ENCODE peak calls at places on chromosomes 7 and 10, in six cellular contexts. One of them, this sample, is unnamed.

GRCh38 chr10:6319119-6319518 is 116.4 kb downstream of the PFKFB3 start:
- DNase-seq in kidney glomerular epithelial cell: no peak
- DNase-seq in activated T-cell treated with anti-CD3 and anti-CD28 coated beads for 24 hours: no peak
- DNase-seq in endodermal cell: no peak
- DNase-seq in NCI-H460: no peak
- DNase-seq in T-helper 2 cell: no peak
- DNase-seq in this sample: no peak

GRCh38 chr7:91565499-91566331 is 301.5 kb downstream of the FZD1 start:
- DNase-seq in kidney glomerular epithelial cell: no peak
- DNase-seq in activated T-cell treated with anti-CD3 and anti-CD28 coated beads for 24 hours: no peak
- DNase-seq in endodermal cell: no peak
- DNase-seq in NCI-H460: no peak
- DNase-seq in T-helper 2 cell: no peak
- DNase-seq in this sample: no peak

GRCh38 chr7:7884855-7885254 is 83.7 kb upstream of the GLCCI1 start:
- DNase-seq in kidney glomerular epithelial cell: no peak
- DNase-seq in activated T-cell treated with anti-CD3 and anti-CD28 coated beads for 24 hours: no peak
- DNase-seq in endodermal cell: no peak
- DNase-seq in NCI-H460: no peak
- DNase-seq in T-helper 2 cell: no peak
- DNase-seq in this sample: no peak

GRCh38 chr7:132263151-132263550 is 313.1 kb downstream of the PLXNA4 start:
- DNase-seq in kidney glomerular epithelial cell: no peak
- DNase-seq in activated T-cell treated with anti-CD3 and anti-CD28 coated beads for 24 hours: no peak
- DNase-seq in endodermal cell: no peak
- DNase-seq in NCI-H460: no peak
- DNase-seq in T-helper 2 cell: no peak
- DNase-seq in this sample: no peak

GRCh38 chr10:70404906-70405824 is 1.2 kb downstream of the EIF4EBP2 start:
- DNase-seq in kidney glomerular epithelial cell: no peak
- DNase-seq in activated T-cell treated with anti-CD3 and anti-CD28 coated beads for 24 hours: peak; percentile 16
- DNase-seq in endodermal cell: peak; percentile 70
- DNase-seq in NCI-H460: peak; percentile 57
- DNase-seq in T-helper 2 cell: peak; percentile 24
- DNase-seq in this sample: no peak

GRCh38 chr10:73956476-73957338 is 41.2 kb upstream of the VCL start:
- DNase-seq in kidney glomerular epithelial cell: peak; percentile 60
- DNase-seq in activated T-cell treated with anti-CD3 and anti-CD28 coated beads for 24 hours: peak; percentile 22
- DNase-seq in endodermal cell: no peak
- DNase-seq in NCI-H460: no peak
- DNase-seq in T-helper 2 cell: peak; percentile 67
- DNase-seq in this sample: no peak

GRCh38 chr7:106915407-106915806 is 50.3 kb downstream of the PIK3CG start:
- DNase-seq in kidney glomerular epithelial cell: no peak
- DNase-seq in activated T-cell treated with anti-CD3 and anti-CD28 coated beads for 24 hours: no peak
- DNase-seq in endodermal cell: no peak
- DNase-seq in NCI-H460: no peak
- DNase-seq in T-helper 2 cell: no peak
- DNase-seq in this sample: no peak

GRCh38 chr7:111384065-111384891 is 178.0 kb downstream of the IMMP2L start:
- DNase-seq in kidney glomerular epithelial cell: no peak
- DNase-seq in activated T-cell treated with anti-CD3 and anti-CD28 coated beads for 24 hours: no peak
- DNase-seq in endodermal cell: no peak
- DNase-seq in NCI-H460: peak; percentile 5
- DNase-seq in T-helper 2 cell: no peak
- DNase-seq in this sample: no peak

GRCh38 chr7:102914585-102914984 is 1.8 kb downstream of the LRRC17 start:
- DNase-seq in kidney glomerular epithelial cell: no peak
- DNase-seq in activated T-cell treated with anti-CD3 and anti-CD28 coated beads for 24 hours: no peak
- DNase-seq in endodermal cell: peak; percentile 67
- DNase-seq in NCI-H460: no peak
- DNase-seq in T-helper 2 cell: no peak
- DNase-seq in this sample: peak; percentile 62

GRCh38 chr10:60781678-60782077 is 3.4 kb downstream of the CDK1 start:
- DNase-seq in kidney glomerular epithelial cell: no peak
- DNase-seq in activated T-cell treated with anti-CD3 and anti-CD28 coated beads for 24 hours: no peak
- DNase-seq in endodermal cell: no peak
- DNase-seq in NCI-H460: no peak
- DNase-seq in T-helper 2 cell: no peak
- DNase-seq in this sample: no peak

GRCh38 chr7:2873146-2873545 is 29.0 kb upstream of the GNA12 start:
- DNase-seq in kidney glomerular epithelial cell: no peak
- DNase-seq in activated T-cell treated with anti-CD3 and anti-CD28 coated beads for 24 hours: no peak
- DNase-seq in endodermal cell: peak; percentile 55
- DNase-seq in NCI-H460: no peak
- DNase-seq in T-helper 2 cell: no peak
- DNase-seq in this sample: no peak

GRCh38 chr10:125868372-125868975 is 12.6 kb downstream of the DHX32 start:
- DNase-seq in kidney glomerular epithelial cell: peak; percentile 55
- DNase-seq in activated T-cell treated with anti-CD3 and anti-CD28 coated beads for 24 hours: peak; percentile 2
- DNase-seq in endodermal cell: peak; percentile 66
- DNase-seq in NCI-H460: peak; percentile 43
- DNase-seq in T-helper 2 cell: no peak
- DNase-seq in this sample: no peak

GRCh38 chr10:79347226-79347893 is at the start of gene PPIF:
- DNase-seq in kidney glomerular epithelial cell: peak; percentile 82
- DNase-seq in activated T-cell treated with anti-CD3 and anti-CD28 coated beads for 24 hours: peak; percentile 93
- DNase-seq in endodermal cell: peak; percentile 98
- DNase-seq in NCI-H460: peak; percentile 88
- DNase-seq in T-helper 2 cell: peak; percentile 87
- DNase-seq in this sample: peak; percentile 92

GRCh38 chr10:62037166-62037831 is 135.8 kb downstream of the ARID5B start:
- DNase-seq in kidney glomerular epithelial cell: no peak
- DNase-seq in activated T-cell treated with anti-CD3 and anti-CD28 coated beads for 24 hours: no peak
- DNase-seq in endodermal cell: no peak
- DNase-seq in NCI-H460: no peak
- DNase-seq in T-helper 2 cell: no peak
- DNase-seq in this sample: no peak

GRCh38 chr7:106346678-106347217 is 62.0 kb upstream of the NAMPT start:
- DNase-seq in kidney glomerular epithelial cell: no peak
- DNase-seq in activated T-cell treated with anti-CD3 and anti-CD28 coated beads for 24 hours: peak; percentile 54
- DNase-seq in endodermal cell: no peak
- DNase-seq in NCI-H460: peak; percentile 97
- DNase-seq in T-helper 2 cell: peak; percentile 77
- DNase-seq in this sample: no peak

GRCh38 chr10:94006591-94007550 is 13.1 kb downstream of the PLCE1 start:
- DNase-seq in kidney glomerular epithelial cell: peak; percentile 55
- DNase-seq in activated T-cell treated with anti-CD3 and anti-CD28 coated beads for 24 hours: no peak
- DNase-seq in endodermal cell: peak; percentile 71
- DNase-seq in NCI-H460: no peak
- DNase-seq in T-helper 2 cell: no peak
- DNase-seq in this sample: no peak

GRCh38 chr10:63588436-63589180 is 67.4 kb downstream of the REEP3 start:
- DNase-seq in kidney glomerular epithelial cell: no peak
- DNase-seq in activated T-cell treated with anti-CD3 and anti-CD28 coated beads for 24 hours: no peak
- DNase-seq in endodermal cell: no peak
- DNase-seq in NCI-H460: no peak
- DNase-seq in T-helper 2 cell: no peak
- DNase-seq in this sample: no peak

GRCh38 chr7:40057292-40057691 is 77.1 kb downstream of the MPLKIP start:
- DNase-seq in kidney glomerular epithelial cell: no peak
- DNase-seq in activated T-cell treated with anti-CD3 and anti-CD28 coated beads for 24 hours: no peak
- DNase-seq in endodermal cell: no peak
- DNase-seq in NCI-H460: no peak
- DNase-seq in T-helper 2 cell: no peak
- DNase-seq in this sample: no peak

GRCh38 chr10:132606031-132606491 is 68.5 kb downstream of the INPP5A start:
- DNase-seq in kidney glomerular epithelial cell: no peak
- DNase-seq in activated T-cell treated with anti-CD3 and anti-CD28 coated beads for 24 hours: no peak
- DNase-seq in endodermal cell: no peak
- DNase-seq in NCI-H460: no peak
- DNase-seq in T-helper 2 cell: no peak
- DNase-seq in this sample: no peak

GRCh38 chr7:139972000-139972399 is 90.8 kb downstream of the PARP12 start:
- DNase-seq in kidney glomerular epithelial cell: no peak
- DNase-seq in activated T-cell treated with anti-CD3 and anti-CD28 coated beads for 24 hours: no peak
- DNase-seq in endodermal cell: peak; percentile 72
- DNase-seq in NCI-H460: no peak
- DNase-seq in T-helper 2 cell: no peak
- DNase-seq in this sample: peak; percentile 71

GRCh38 chr7:33757050-33757449 is 148.3 kb upstream of the BMPER start:
- DNase-seq in kidney glomerular epithelial cell: no peak
- DNase-seq in activated T-cell treated with anti-CD3 and anti-CD28 coated beads for 24 hours: no peak
- DNase-seq in endodermal cell: no peak
- DNase-seq in NCI-H460: no peak
- DNase-seq in T-helper 2 cell: no peak
- DNase-seq in this sample: no peak

GRCh38 chr7:32091608-32092210 is 21.5 kb upstream of the PDE1C start:
- DNase-seq in kidney glomerular epithelial cell: no peak
- DNase-seq in activated T-cell treated with anti-CD3 and anti-CD28 coated beads for 24 hours: no peak
- DNase-seq in endodermal cell: no peak
- DNase-seq in NCI-H460: no peak
- DNase-seq in T-helper 2 cell: no peak
- DNase-seq in this sample: no peak

GRCh38 chr10:62790019-62790555 is 14.4 kb upstream of the ADO start:
- DNase-seq in kidney glomerular epithelial cell: no peak
- DNase-seq in activated T-cell treated with anti-CD3 and anti-CD28 coated beads for 24 hours: no peak
- DNase-seq in endodermal cell: no peak
- DNase-seq in NCI-H460: no peak
- DNase-seq in T-helper 2 cell: no peak
- DNase-seq in this sample: no peak

GRCh38 chr10:117653170-117653515 is 110.6 kb downstream of the EMX2 start:
- DNase-seq in kidney glomerular epithelial cell: peak; percentile 93
- DNase-seq in activated T-cell treated with anti-CD3 and anti-CD28 coated beads for 24 hours: peak; percentile 20
- DNase-seq in endodermal cell: no peak
- DNase-seq in NCI-H460: peak; percentile 68
- DNase-seq in T-helper 2 cell: no peak
- DNase-seq in this sample: no peak

GRCh38 chr10:116274141-116274861 is 1.3 kb upstream of the GFRA1 start:
- DNase-seq in kidney glomerular epithelial cell: peak; percentile 44
- DNase-seq in activated T-cell treated with anti-CD3 and anti-CD28 coated beads for 24 hours: no peak
- DNase-seq in endodermal cell: peak; percentile 81
- DNase-seq in NCI-H460: no peak
- DNase-seq in T-helper 2 cell: no peak
- DNase-seq in this sample: peak; percentile 57

GRCh38 chr7:116571552-116571951 is 46.7 kb downstream of the CAV1 start:
- DNase-seq in kidney glomerular epithelial cell: no peak
- DNase-seq in activated T-cell treated with anti-CD3 and anti-CD28 coated beads for 24 hours: no peak
- DNase-seq in endodermal cell: no peak
- DNase-seq in NCI-H460: no peak
- DNase-seq in T-helper 2 cell: no peak
- DNase-seq in this sample: no peak

GRCh38 chr7:112546723-112547513 is 66.1 kb downstream of the LSMEM1 start:
- DNase-seq in kidney glomerular epithelial cell: no peak
- DNase-seq in activated T-cell treated with anti-CD3 and anti-CD28 coated beads for 24 hours: no peak
- DNase-seq in endodermal cell: peak; percentile 73
- DNase-seq in NCI-H460: no peak
- DNase-seq in T-helper 2 cell: no peak
- DNase-seq in this sample: peak; percentile 62

GRCh38 chr10:124899151-124899550 is 42.8 kb upstream of the ZRANB1 start:
- DNase-seq in kidney glomerular epithelial cell: no peak
- DNase-seq in activated T-cell treated with anti-CD3 and anti-CD28 coated beads for 24 hours: no peak
- DNase-seq in endodermal cell: no peak
- DNase-seq in NCI-H460: no peak
- DNase-seq in T-helper 2 cell: no peak
- DNase-seq in this sample: no peak

GRCh38 chr10:101778781-101779543 is 3.0 kb upstream of the FGF8 start:
- DNase-seq in kidney glomerular epithelial cell: no peak
- DNase-seq in activated T-cell treated with anti-CD3 and anti-CD28 coated beads for 24 hours: no peak
- DNase-seq in endodermal cell: peak; percentile 95
- DNase-seq in NCI-H460: no peak
- DNase-seq in T-helper 2 cell: no peak
- DNase-seq in this sample: peak; percentile 94

GRCh38 chr7:124764847-124765400 is 668 bp downstream of the GPR37 start:
- DNase-seq in kidney glomerular epithelial cell: no peak
- DNase-seq in activated T-cell treated with anti-CD3 and anti-CD28 coated beads for 24 hours: no peak
- DNase-seq in endodermal cell: peak; percentile 82
- DNase-seq in NCI-H460: no peak
- DNase-seq in T-helper 2 cell: no peak
- DNase-seq in this sample: peak; percentile 49

GRCh38 chr10:110162749-110163148 is 44.7 kb upstream of the MXI1 start:
- DNase-seq in kidney glomerular epithelial cell: no peak
- DNase-seq in activated T-cell treated with anti-CD3 and anti-CD28 coated beads for 24 hours: no peak
- DNase-seq in endodermal cell: peak; percentile 75
- DNase-seq in NCI-H460: no peak
- DNase-seq in T-helper 2 cell: no peak
- DNase-seq in this sample: peak; percentile 36